ENCODE peak calls at places on chromosomes 16 and 17, in seven cellular contexts. One of them, this sample, is unnamed.

GRCh38 chr16:20774703-20775362 is 11.0 kb downstream of the ACSM3 start:
- DNase-seq in mesenchymal stem cell: peak; percentile 65
- DNase-seq in H1: peak; percentile 90
- DNase-seq in neuronal stem cell: peak; percentile 44
- DNase-seq in IMR-90: peak; percentile 53
- DNase-seq in H9: peak; percentile 92
- DNase-seq in trophoblast cell: peak; percentile 70
- DNase-seq in this sample: peak; percentile 86

GRCh38 chr17:2814499-2815341 is 18.5 kb downstream of the RAP1GAP2 start:
- DNase-seq in trophoblast cell: no peak
- DNase-seq in IMR-90: no peak
- DNase-seq in mesenchymal stem cell: no peak
- DNase-seq in neuronal stem cell: no peak
- DNase-seq in H9: peak; percentile 32
- DNase-seq in H1: no peak
- DNase-seq in this sample: no peak

GRCh38 chr17:68592004-68592403 is 9.2 kb downstream of the FAM20A start:
- DNase-seq in mesenchymal stem cell: no peak
- DNase-seq in H9: no peak
- DNase-seq in neuronal stem cell: no peak
- DNase-seq in IMR-90: no peak
- DNase-seq in H1: no peak
- DNase-seq in trophoblast cell: no peak
- DNase-seq in this sample: no peak

GRCh38 chr17:45828171-45829133 is 16.2 kb upstream of the SPPL2C start:
- DNase-seq in trophoblast cell: no peak
- DNase-seq in neuronal stem cell: no peak
- DNase-seq in mesenchymal stem cell: no peak
- DNase-seq in H1: no peak
- DNase-seq in H9: no peak
- DNase-seq in IMR-90: no peak
- DNase-seq in this sample: no peak

GRCh38 chr17:61009619-61010018 is 332.0 kb downstream of the BCAS3 start:
- DNase-seq in trophoblast cell: no peak
- DNase-seq in H9: no peak
- DNase-seq in IMR-90: peak; percentile 42
- DNase-seq in H1: no peak
- DNase-seq in mesenchymal stem cell: peak; percentile 16
- DNase-seq in neuronal stem cell: no peak
- DNase-seq in this sample: no peak

GRCh38 chr16:24409045-24409444 is 130.3 kb upstream of the RBBP6 start:
- DNase-seq in trophoblast cell: no peak
- DNase-seq in neuronal stem cell: no peak
- DNase-seq in mesenchymal stem cell: no peak
- DNase-seq in H9: peak; percentile 43
- DNase-seq in IMR-90: no peak
- DNase-seq in H1: no peak
- DNase-seq in this sample: peak; percentile 44

GRCh38 chr16:81798311-81799137 is 19.4 kb downstream of the PLCG2 start:
- DNase-seq in neuronal stem cell: no peak
- DNase-seq in IMR-90: no peak
- DNase-seq in mesenchymal stem cell: no peak
- DNase-seq in H1: no peak
- DNase-seq in H9: no peak
- DNase-seq in trophoblast cell: no peak
- DNase-seq in this sample: no peak

GRCh38 chr17:55729484-55729883 is 6.8 kb upstream of the TMEM100 start:
- DNase-seq in neuronal stem cell: no peak
- DNase-seq in H1: no peak
- DNase-seq in trophoblast cell: no peak
- DNase-seq in IMR-90: no peak
- DNase-seq in mesenchymal stem cell: no peak
- DNase-seq in H9: no peak
- DNase-seq in this sample: no peak

GRCh38 chr17:82001657-82002056 is 21.0 kb downstream of the CENPX start:
- DNase-seq in mesenchymal stem cell: no peak
- DNase-seq in trophoblast cell: no peak
- DNase-seq in H9: no peak
- DNase-seq in H1: no peak
- DNase-seq in IMR-90: no peak
- DNase-seq in neuronal stem cell: no peak
- DNase-seq in this sample: no peak

GRCh38 chr16:59913666-59914065 is 1179.5 kb upstream of the GOT2 start:
- DNase-seq in neuronal stem cell: no peak
- DNase-seq in mesenchymal stem cell: no peak
- DNase-seq in H1: no peak
- DNase-seq in H9: no peak
- DNase-seq in IMR-90: no peak
- DNase-seq in trophoblast cell: no peak
- DNase-seq in this sample: no peak

GRCh38 chr16:48435319-48435682 is 50.1 kb upstream of the SIAH1 start:
- DNase-seq in mesenchymal stem cell: no peak
- DNase-seq in IMR-90: no peak
- DNase-seq in H1: no peak
- DNase-seq in neuronal stem cell: no peak
- DNase-seq in H9: no peak
- DNase-seq in trophoblast cell: peak; percentile 9
- DNase-seq in this sample: no peak

GRCh38 chr16:15948532-15949209 is 745 bp upstream of the ABCC1 start:
- DNase-seq in IMR-90: no peak
- DNase-seq in neuronal stem cell: no peak
- DNase-seq in H9: no peak
- DNase-seq in mesenchymal stem cell: no peak
- DNase-seq in H1: no peak
- DNase-seq in trophoblast cell: no peak
- DNase-seq in this sample: no peak

GRCh38 chr16:17277981-17278381 is 192.8 kb downstream of the XYLT1 start:
- DNase-seq in neuronal stem cell: no peak
- DNase-seq in trophoblast cell: peak; percentile 34
- DNase-seq in H9: peak; percentile 67
- DNase-seq in H1: peak; percentile 59
- DNase-seq in mesenchymal stem cell: no peak
- DNase-seq in IMR-90: peak; percentile 7
- DNase-seq in this sample: peak; percentile 67

GRCh38 chr16:97822-98221 is 19.8 kb downstream of the MPG start:
- DNase-seq in H1: no peak
- DNase-seq in H9: no peak
- DNase-seq in neuronal stem cell: no peak
- DNase-seq in mesenchymal stem cell: no peak
- DNase-seq in IMR-90: peak; percentile 53
- DNase-seq in trophoblast cell: peak; percentile 68
- DNase-seq in this sample: no peak

GRCh38 chr17:39757931-39758873 is 20.5 kb downstream of the GRB7 start:
- DNase-seq in trophoblast cell: no peak
- DNase-seq in mesenchymal stem cell: no peak
- DNase-seq in H9: no peak
- DNase-seq in IMR-90: no peak
- DNase-seq in H1: no peak
- DNase-seq in neuronal stem cell: no peak
- DNase-seq in this sample: no peak

GRCh38 chr17:17380156-17380925 is 77.2 kb downstream of the NT5M start:
- DNase-seq in trophoblast cell: no peak
- DNase-seq in IMR-90: no peak
- DNase-seq in neuronal stem cell: no peak
- DNase-seq in H1: no peak
- DNase-seq in mesenchymal stem cell: no peak
- DNase-seq in H9: no peak
- DNase-seq in this sample: no peak

GRCh38 chr17:38616361-38616760 is 10.6 kb upstream of the SRCIN1 start:
- DNase-seq in IMR-90: no peak
- DNase-seq in neuronal stem cell: no peak
- DNase-seq in H9: no peak
- DNase-seq in trophoblast cell: no peak
- DNase-seq in mesenchymal stem cell: no peak
- DNase-seq in H1: no peak
- DNase-seq in this sample: no peak

GRCh38 chr17:38611070-38611786 is 5.5 kb upstream of the SRCIN1 start:
- DNase-seq in trophoblast cell: no peak
- DNase-seq in H9: no peak
- DNase-seq in IMR-90: no peak
- DNase-seq in mesenchymal stem cell: no peak
- DNase-seq in neuronal stem cell: no peak
- DNase-seq in H1: no peak
- DNase-seq in this sample: no peak

GRCh38 chr17:38611872-38612376 is 6.2 kb upstream of the SRCIN1 start:
- DNase-seq in H1: no peak
- DNase-seq in mesenchymal stem cell: no peak
- DNase-seq in neuronal stem cell: no peak
- DNase-seq in H9: no peak
- DNase-seq in IMR-90: no peak
- DNase-seq in trophoblast cell: no peak
- DNase-seq in this sample: no peak

GRCh38 chr17:38613525-38613980 is 7.8 kb upstream of the SRCIN1 start:
- DNase-seq in neuronal stem cell: no peak
- DNase-seq in IMR-90: no peak
- DNase-seq in H9: no peak
- DNase-seq in mesenchymal stem cell: no peak
- DNase-seq in H1: no peak
- DNase-seq in trophoblast cell: no peak
- DNase-seq in this sample: no peak

DNA sequence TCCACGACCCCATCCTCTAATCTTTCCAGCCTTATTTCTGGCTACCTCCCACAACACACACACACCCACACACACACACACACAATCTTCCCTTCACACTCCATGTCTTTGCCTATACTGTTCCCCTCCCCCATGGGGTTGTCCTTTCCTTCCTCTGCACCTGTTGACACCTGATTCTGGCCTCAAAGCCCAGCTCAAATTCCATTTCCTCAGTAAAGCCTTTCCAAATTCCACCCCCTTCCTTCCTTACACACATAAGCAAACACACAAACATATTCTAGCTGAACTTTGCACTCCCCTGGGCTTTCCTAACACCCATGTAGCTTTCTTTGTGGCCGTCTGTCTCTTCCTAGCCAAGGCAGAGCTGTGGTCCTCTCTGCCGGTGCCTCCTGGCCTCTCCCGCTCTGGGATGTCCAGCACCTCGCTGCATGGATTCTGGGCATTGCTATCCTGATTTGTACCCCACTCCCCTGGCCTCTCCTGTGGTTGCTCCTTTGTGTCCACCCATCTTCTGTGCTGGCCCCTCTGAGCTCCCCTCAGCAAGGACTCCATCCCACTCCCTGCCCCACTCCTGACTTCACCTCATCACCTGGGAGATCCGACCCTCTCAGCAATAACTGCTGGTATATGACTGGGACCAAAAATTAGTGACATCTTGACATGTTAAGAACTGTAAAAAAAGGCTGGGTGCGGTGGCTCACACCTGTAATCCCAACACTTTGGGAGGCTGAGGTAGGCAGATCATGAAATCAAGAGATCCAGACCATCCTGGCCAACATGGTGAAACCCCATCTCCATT is 8.4 kb upstream of the SRCIN1 start:
- DNase-seq in H9: peak; percentile 39
- DNase-seq in neuronal stem cell: no peak
- DNase-seq in trophoblast cell: no peak
- DNase-seq in IMR-90: no peak
- DNase-seq in mesenchymal stem cell: no peak
- DNase-seq in H1: no peak
- DNase-seq in this sample: no peak
- H4K8ac ChIP-seq in H9: no peak overlapping the region
- H4K8ac ChIP-seq in neuronal stem cell: no peak overlapping the region
- H4K8ac ChIP-seq in trophoblast cell: no peak overlapping the region
- H4K8ac ChIP-seq in IMR-90: no peak overlapping the region
- H4K8ac ChIP-seq in mesenchymal stem cell: no peak overlapping the region
- H4K8ac ChIP-seq in H1: no peak overlapping the region
- H4K8ac ChIP-seq in this sample: no peak overlapping the region

DNA sequence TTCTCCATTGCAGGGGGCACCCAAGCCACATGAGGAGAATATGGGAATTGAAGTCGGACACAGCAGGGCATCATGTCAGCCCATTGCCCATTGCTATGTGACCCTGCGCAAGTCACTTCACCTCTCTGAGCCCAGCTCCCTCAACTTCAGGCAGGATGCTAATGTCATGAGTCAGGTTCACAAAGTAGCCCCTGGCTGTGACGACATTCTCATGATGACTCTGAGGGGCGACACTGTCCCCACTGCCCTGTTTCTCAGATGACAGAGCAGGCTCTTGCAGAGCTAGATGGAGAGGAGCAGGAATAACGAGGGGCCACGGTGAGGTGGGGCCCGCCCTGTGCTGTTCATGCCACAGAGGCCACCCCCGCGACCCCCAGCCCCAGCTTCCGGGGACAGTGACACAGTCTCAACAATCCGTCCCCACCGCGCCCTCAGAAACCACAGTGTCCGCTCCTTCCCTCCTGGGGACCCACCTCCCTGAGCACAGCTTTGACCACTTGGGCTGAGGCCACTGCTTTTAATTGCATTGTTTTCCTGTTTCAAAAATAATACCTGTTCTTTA is 13.2 kb upstream of the ZNF469 start:
- DNase-seq in neuronal stem cell: no peak
- DNase-seq in mesenchymal stem cell: no peak
- DNase-seq in IMR-90: no peak
- DNase-seq in H1: no peak
- DNase-seq in trophoblast cell: no peak
- DNase-seq in H9: no peak
- DNase-seq in this sample: peak; percentile 67
- H4K8ac ChIP-seq in neuronal stem cell: no peak overlapping the region
- H4K8ac ChIP-seq in mesenchymal stem cell: no peak overlapping the region
- H4K8ac ChIP-seq in IMR-90: no peak overlapping the region
- H4K8ac ChIP-seq in H1: no peak overlapping the region
- H4K8ac ChIP-seq in trophoblast cell: no peak overlapping the region
- H4K8ac ChIP-seq in H9: no peak overlapping the region
- H4K8ac ChIP-seq in this sample: no peak overlapping the region

GRCh38 chr16:71348262-71349085 is 10.0 kb upstream of the CALB2 start:
- DNase-seq in H9: no peak
- DNase-seq in neuronal stem cell: no peak
- DNase-seq in mesenchymal stem cell: no peak
- DNase-seq in trophoblast cell: no peak
- DNase-seq in IMR-90: no peak
- DNase-seq in H1: no peak
- DNase-seq in this sample: no peak
- H4K8ac ChIP-seq in H9: no peak overlapping the region
- H4K8ac ChIP-seq in neuronal stem cell: no peak overlapping the region
- H4K8ac ChIP-seq in mesenchymal stem cell: no peak overlapping the region
- H4K8ac ChIP-seq in trophoblast cell: no peak overlapping the region
- H4K8ac ChIP-seq in IMR-90: no peak overlapping the region
- H4K8ac ChIP-seq in H1: no peak overlapping the region
- H4K8ac ChIP-seq in this sample: no peak overlapping the region

GRCh38 chr16:88662222-88662842 is 559 bp downstream of the MVD start:
- DNase-seq in H1: no peak
- DNase-seq in IMR-90: no peak
- DNase-seq in H9: peak; percentile 32
- DNase-seq in neuronal stem cell: no peak
- DNase-seq in mesenchymal stem cell: peak; percentile 22
- DNase-seq in trophoblast cell: peak; percentile 37
- DNase-seq in this sample: peak; percentile 11

GRCh38 chr16:88665148-88665547 is 2.3 kb upstream of the MVD start:
- DNase-seq in IMR-90: no peak
- DNase-seq in mesenchymal stem cell: no peak
- DNase-seq in neuronal stem cell: no peak
- DNase-seq in H1: no peak
- DNase-seq in trophoblast cell: no peak
- DNase-seq in H9: no peak
- DNase-seq in this sample: no peak

GRCh38 chr16:88665570-88665969 is 2.7 kb upstream of the MVD start:
- DNase-seq in H1: no peak
- DNase-seq in mesenchymal stem cell: no peak
- DNase-seq in H9: no peak
- DNase-seq in IMR-90: no peak
- DNase-seq in trophoblast cell: no peak
- DNase-seq in neuronal stem cell: no peak
- DNase-seq in this sample: no peak

GRCh38 chr16:88659160-88659559 is 3.7 kb downstream of the MVD start:
- DNase-seq in mesenchymal stem cell: no peak
- DNase-seq in IMR-90: no peak
- DNase-seq in H9: no peak
- DNase-seq in H1: no peak
- DNase-seq in neuronal stem cell: no peak
- DNase-seq in trophoblast cell: no peak
- DNase-seq in this sample: no peak

GRCh38 chr16:88662843-88663606 is at the start of gene MVD:
- DNase-seq in H1: peak; percentile 97
- DNase-seq in mesenchymal stem cell: peak; percentile 99
- DNase-seq in trophoblast cell: peak; percentile 99
- DNase-seq in neuronal stem cell: peak; percentile 98
- DNase-seq in H9: peak; percentile 99
- DNase-seq in IMR-90: peak; percentile 97
- DNase-seq in this sample: peak; percentile 99
- H4K8ac ChIP-seq in H1: peak within 1 kb of the TSS; percentile 94
- H4K8ac ChIP-seq in mesenchymal stem cell: peak within 1 kb of the TSS; percentile 94
- H4K8ac ChIP-seq in trophoblast cell: peak within 1 kb of the TSS; percentile 90
- H4K8ac ChIP-seq in neuronal stem cell: no peak within 1 kb of the TSS
- H4K8ac ChIP-seq in H9: no peak within 1 kb of the TSS
- H4K8ac ChIP-seq in IMR-90: peak within 1 kb of the TSS; percentile 77
- H4K8ac ChIP-seq in this sample: no peak within 1 kb of the TSS